ENCODE peak calls at places on chromosome 9, in five cellular contexts. K is right atrium auricular region, J is colonic mucosa, M is breast epithelium, D is OCI-LY7. Y is an unnamed sample.

GRCh38 chr9:76313771-76314170 is 80.5 kb downstream of the RFK start:
- DNase-seq in K (no peak), J (peak; percentile 63), M (no peak), D (no peak), Y (no peak)

GRCh38 chr9:4081549-4081895 is 218.3 kb downstream of the GLIS3 start:
- DNase-seq in K (no peak), J (no peak), M (no peak), D (no peak), Y (no peak)

GRCh38 chr9:128721487-128722010 is 2.4 kb downstream of the ZDHHC12 start:
- DNase-seq in K (no peak), J (no peak), M (no peak), D (no peak), Y (no peak)

GRCh38 chr9:12723409-12724028 is 30.3 kb downstream of the TYRP1 start:
- DNase-seq in K (no peak), J (peak; percentile 21), M (no peak), D (no peak), Y (no peak)

GRCh38 chr9:79266986-79267385 is 304.8 kb upstream of the TLE4 start:
- DNase-seq in K (no peak), J (no peak), M (no peak), D (no peak), Y (no peak)

GRCh38 chr9:20981486-20981885 is 50.0 kb downstream of the HACD4 start:
- DNase-seq in K (no peak), J (no peak), M (no peak), D (no peak), Y (no peak)

GRCh38 chr9:90037136-90037797 is 432.5 kb downstream of the GADD45G start:
- DNase-seq in K (no peak), J (no peak), M (no peak), D (no peak), Y (no peak)

GRCh38 chr9:69260161-69260560 is 64.9 kb upstream of the ENTREP1 start:
- DNase-seq in K (no peak), J (no peak), M (no peak), D (no peak), Y (no peak)

GRCh38 chr9:69554945-69555344 is 117.2 kb downstream of the APBA1 start:
- DNase-seq in K (no peak), J (no peak), M (no peak), D (no peak), Y (no peak)

GRCh38 chr9:35967042-35967441 is 9.1 kb upstream of the OR2S2 start:
- DNase-seq in K (no peak), J (no peak), M (no peak), D (no peak), Y (no peak)

GRCh38 chr9:127683723-127684122 is 23.1 kb upstream of the CFAP157 start:
- DNase-seq in K (no peak), J (no peak), M (no peak), D (no peak), Y (no peak)

GRCh38 chr9:111994831-111995458 is 98.3 kb downstream of the UGCG start:
- DNase-seq in K (peak; percentile 13), J (no peak), M (no peak), D (no peak), Y (no peak)

GRCh38 chr9:95522871-95523370 is 6.2 kb upstream of the PTCH1 start:
- DNase-seq in K (no peak), J (no peak), M (no peak), D (no peak), Y (no peak)

GRCh38 chr9:129558551-129559505 is 62.1 kb downstream of the C9orf50 start:
- DNase-seq in K (no peak), J (no peak), M (no peak), D (no peak), Y (no peak)

GRCh38 chr9:137281345-137282116 is 4.0 kb downstream of the TOR4A start:
- DNase-seq in K (no peak), J (no peak), M (no peak), D (no peak), Y (no peak)
- H3K4me3 ChIP-seq in K (no peak overlapping the region), J (no peak overlapping the region), M (peak overlapping the region; percentile 23), D (no peak overlapping the region), Y (no peak overlapping the region)

DNA sequence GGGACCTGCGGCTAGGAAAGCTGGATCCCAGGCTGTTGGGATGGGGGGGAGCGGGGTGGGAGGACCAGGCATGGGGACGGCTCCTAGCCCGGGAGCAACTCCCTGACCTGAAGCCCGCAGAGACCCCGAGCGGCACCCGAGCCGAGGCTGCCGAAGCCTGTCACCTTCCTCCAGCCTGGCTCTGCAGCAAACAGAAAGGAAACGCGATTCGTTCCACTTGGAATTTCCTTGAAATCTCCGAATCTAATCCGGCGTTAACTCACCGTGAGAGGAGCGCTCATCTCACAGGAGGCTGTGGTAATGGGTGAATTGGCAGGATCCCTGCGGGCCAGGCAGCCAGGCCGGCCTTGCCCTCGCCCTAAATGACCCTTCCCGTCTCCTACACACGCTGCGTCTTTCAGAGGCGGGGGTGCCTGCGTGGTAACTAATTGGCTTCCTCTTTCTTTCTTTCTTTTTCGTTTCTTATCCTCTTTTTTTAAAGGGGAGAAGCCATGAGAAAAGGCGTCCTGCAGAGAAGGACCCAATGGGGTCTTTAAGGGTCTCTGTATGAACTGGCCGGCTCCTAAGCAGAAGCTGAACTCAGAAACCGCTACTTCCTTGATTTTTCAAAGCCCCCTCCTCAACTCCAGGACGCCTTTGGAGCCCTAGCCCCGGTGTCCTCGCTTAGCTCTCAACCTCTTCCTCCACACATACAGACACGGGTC is 8.5 kb downstream of the PAX5 start:
- DNase-seq in K (no peak), J (no peak), M (no peak), D (no peak), Y (no peak)
- H3K27ac ChIP-seq in K (no peak overlapping the region), J (no peak overlapping the region), M (no peak overlapping the region), D (no peak overlapping the region), Y (no peak overlapping the region)

GRCh38 chr9:133981958-133982681 is 10.0 kb downstream of the VAV2 start:
- DNase-seq in K (no peak), J (no peak), M (no peak), D (no peak), Y (no peak)
- H3K4me3 ChIP-seq in K (no peak overlapping the region), J (no peak overlapping the region), M (no peak overlapping the region), D (no peak overlapping the region), Y (no peak overlapping the region)

DNA sequence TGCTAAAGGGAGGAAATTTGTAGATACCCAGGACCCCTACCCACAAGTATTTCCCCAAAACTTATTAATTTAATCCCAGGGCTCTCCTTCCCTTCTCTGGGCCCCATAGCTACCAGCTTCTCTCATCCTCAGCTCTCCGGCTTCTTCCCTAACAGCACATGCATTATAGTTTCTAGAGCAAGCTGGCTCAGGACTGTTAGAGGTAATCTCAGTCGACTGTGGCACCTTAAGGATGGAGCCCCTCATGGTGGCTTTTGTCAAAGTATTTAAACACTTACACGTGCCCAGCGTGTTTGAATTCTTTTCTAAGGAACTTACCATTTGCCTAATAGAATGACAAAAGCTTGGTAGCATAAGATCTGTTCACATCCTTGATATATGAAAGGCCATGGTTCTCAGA is 252.5 kb upstream of the GAS1 start:
- DNase-seq in K (no peak), J (no peak), M (no peak), D (no peak), Y (no peak)
- H3K27ac ChIP-seq in K (no peak overlapping the region), J (no peak overlapping the region), M (no peak overlapping the region), D (no peak overlapping the region), Y (no peak overlapping the region)

GRCh38 chr9:40909821-40910220 is 218.7 kb downstream of the FOXD4L6 start:
- DNase-seq in K (no peak), J (no peak), M (no peak), D (no peak), Y (no peak)
- H3K4me3 ChIP-seq in K (no peak overlapping the region), J (no peak overlapping the region), M (no peak overlapping the region), D (no peak overlapping the region), Y (no peak overlapping the region)

GRCh38 chr9:91500509-91501011 is 76.9 kb upstream of the NFIL3 start:
- DNase-seq in K (no peak), J (no peak), M (no peak), D (no peak), Y (no peak)
- H3K27ac ChIP-seq in K (no peak overlapping the region), J (no peak overlapping the region), M (no peak overlapping the region), D (no peak overlapping the region), Y (no peak overlapping the region)

GRCh38 chr9:83061036-83061435 is 1.9 kb downstream of the RASEF start:
- DNase-seq in K (no peak), J (peak; percentile 61), M (no peak), D (no peak), Y (no peak)
- H3K4me3 ChIP-seq in K (no peak overlapping the region), J (peak overlapping the region; percentile 60), M (peak overlapping the region; percentile 60), D (no peak overlapping the region), Y (no peak overlapping the region)

DNA sequence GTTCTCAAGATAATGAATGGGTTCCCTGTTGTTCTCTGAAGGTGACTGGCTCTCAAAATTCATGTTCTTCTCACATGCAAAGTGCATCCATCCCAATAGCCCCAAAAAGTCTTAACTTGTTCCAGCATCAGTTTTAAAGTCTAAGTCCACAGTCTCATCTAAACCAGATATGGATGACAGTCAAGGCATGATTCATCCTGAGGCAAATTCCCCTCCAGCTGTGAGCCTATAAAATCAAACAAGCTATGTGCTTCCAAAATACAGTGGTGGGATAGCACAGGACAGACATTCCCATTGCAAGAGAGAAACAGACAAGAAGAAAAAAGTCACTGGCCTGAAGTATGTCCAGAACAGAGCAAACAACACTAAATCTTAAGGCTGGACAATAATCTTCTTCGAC is 25.4 kb downstream of the FBXO10 start:
- DNase-seq in K (no peak), J (no peak), M (no peak), D (no peak), Y (no peak)
- H3K27ac ChIP-seq in K (no peak overlapping the region), J (no peak overlapping the region), M (no peak overlapping the region), D (no peak overlapping the region), Y (no peak overlapping the region)

GRCh38 chr9:135502873-135503321 is 2.4 kb downstream of the MRPS2 start:
- DNase-seq in K (no peak), J (no peak), M (no peak), D (no peak), Y (no peak)

GRCh38 chr9:135500525-135501260 is at the start of gene MRPS2:
- DNase-seq in K (peak; percentile 74), J (peak; percentile 87), M (peak; percentile 69), D (peak; percentile 89), Y (peak; percentile 77)

GRCh38 chr9:135503371-135504261 is 3.1 kb downstream of the MRPS2 start:
- DNase-seq in K (no peak), J (no peak), M (no peak), D (no peak), Y (no peak)

GRCh38 chr9:135501261-135502167 is 1.0 kb downstream of the MRPS2 start:
- DNase-seq in K (no peak), J (peak; percentile 63), M (no peak), D (no peak), Y (no peak)

DNA sequence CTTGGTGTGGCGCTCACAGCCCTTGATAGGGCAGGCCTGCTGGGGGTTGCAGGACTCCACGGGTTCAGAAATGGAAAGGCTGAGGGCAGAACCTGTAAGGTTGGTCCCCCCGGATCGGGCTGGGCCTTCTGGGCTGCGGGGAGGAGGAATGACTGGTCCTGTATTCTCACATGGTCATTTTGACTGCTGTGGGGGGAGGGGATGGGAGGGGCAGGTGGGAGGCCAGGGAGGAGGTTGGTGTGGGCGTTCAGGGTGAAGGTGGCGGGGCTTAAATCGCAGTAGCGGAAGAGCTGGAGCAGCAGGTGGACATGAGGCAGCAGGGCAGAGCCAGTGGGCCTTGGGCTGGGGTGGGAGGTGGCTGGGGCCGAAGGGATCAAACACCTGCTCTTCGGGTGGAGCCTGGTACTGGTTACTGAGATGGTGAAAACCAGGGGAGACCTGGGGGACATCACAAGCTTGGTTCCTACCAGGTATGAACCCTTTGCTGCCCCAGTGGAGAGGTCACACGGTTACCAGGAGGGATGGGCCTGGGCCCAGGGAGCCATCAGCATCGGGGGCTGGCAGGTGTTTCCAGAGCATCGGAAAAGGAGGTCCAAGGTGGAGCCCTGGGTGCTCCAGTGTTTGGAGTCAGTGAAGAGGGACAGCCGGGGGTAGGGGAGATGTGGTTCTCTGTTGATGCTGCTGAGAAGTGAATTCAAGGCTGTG is 1.8 kb downstream of the MRPS2 start:
- DNase-seq in K (no peak), J (no peak), M (no peak), D (no peak), Y (no peak)
- H3K4me3 ChIP-seq in K (no peak overlapping the region), J (no peak overlapping the region), M (peak overlapping the region; percentile 98), D (peak overlapping the region; percentile 89), Y (peak overlapping the region; percentile 79)

Y was measured in CD8-positive, alpha-beta memory T cell.